ENCODE peak calls at places on chromosomes 7 and 10, in four cellular contexts. One of them, this sample, is unnamed.

GRCh38 chr7:151442776-151443496 is 3.0 kb upstream of the CRYGN start:
- DNase-seq in activated T-helper 1 cell treated with Interleukin-2 at 50 U/mL for 16 hours: no peak
- DNase-seq in AG09319: no peak
- DNase-seq in posterior cingulate gyrus: no peak
- DNase-seq in this sample: no peak

GRCh38 chr7:128041203-128041602 is 10.0 kb upstream of the LRRC4 start:
- DNase-seq in activated T-helper 1 cell treated with Interleukin-2 at 50 U/mL for 16 hours: no peak
- DNase-seq in AG09319: no peak
- DNase-seq in posterior cingulate gyrus: no peak
- DNase-seq in this sample: no peak

GRCh38 chr7:41538810-41539724 is 163.8 kb downstream of the INHBA start:
- DNase-seq in activated T-helper 1 cell treated with Interleukin-2 at 50 U/mL for 16 hours: no peak
- DNase-seq in AG09319: peak; percentile 4
- DNase-seq in posterior cingulate gyrus: no peak
- DNase-seq in this sample: no peak

GRCh38 chr10:129761166-129761565 is 202.9 kb downstream of the EBF3 start:
- DNase-seq in activated T-helper 1 cell treated with Interleukin-2 at 50 U/mL for 16 hours: no peak
- DNase-seq in AG09319: no peak
- DNase-seq in posterior cingulate gyrus: no peak
- DNase-seq in this sample: no peak

GRCh38 chr10:35306852-35307251 is 29.5 kb upstream of the CCNY start:
- DNase-seq in activated T-helper 1 cell treated with Interleukin-2 at 50 U/mL for 16 hours: no peak
- DNase-seq in AG09319: no peak
- DNase-seq in posterior cingulate gyrus: no peak
- DNase-seq in this sample: no peak

GRCh38 chr10:29877798-29878491 is 181.4 kb downstream of the JCAD start:
- DNase-seq in activated T-helper 1 cell treated with Interleukin-2 at 50 U/mL for 16 hours: no peak
- DNase-seq in AG09319: no peak
- DNase-seq in posterior cingulate gyrus: no peak
- DNase-seq in this sample: no peak

GRCh38 chr10:75575940-75576339 is 144.5 kb downstream of the LRMDA start:
- DNase-seq in activated T-helper 1 cell treated with Interleukin-2 at 50 U/mL for 16 hours: no peak
- DNase-seq in AG09319: no peak
- DNase-seq in posterior cingulate gyrus: no peak
- DNase-seq in this sample: no peak

GRCh38 chr7:2164156-2164555 is 68.6 kb downstream of the MAD1L1 start:
- DNase-seq in activated T-helper 1 cell treated with Interleukin-2 at 50 U/mL for 16 hours: no peak
- DNase-seq in AG09319: no peak
- DNase-seq in posterior cingulate gyrus: no peak
- DNase-seq in this sample: no peak

GRCh38 chr7:6121141-6121540 is 90.0 kb downstream of the ANKRD61 start:
- DNase-seq in activated T-helper 1 cell treated with Interleukin-2 at 50 U/mL for 16 hours: no peak
- DNase-seq in AG09319: no peak
- DNase-seq in posterior cingulate gyrus: no peak
- DNase-seq in this sample: no peak

GRCh38 chr7:105246195-105247078 is 142.3 kb downstream of the SRPK2 start:
- DNase-seq in activated T-helper 1 cell treated with Interleukin-2 at 50 U/mL for 16 hours: no peak
- DNase-seq in AG09319: no peak
- DNase-seq in posterior cingulate gyrus: no peak
- DNase-seq in this sample: no peak

GRCh38 chr7:129332354-129333056 is 101.7 kb upstream of the STRIP2 start:
- DNase-seq in activated T-helper 1 cell treated with Interleukin-2 at 50 U/mL for 16 hours: no peak
- DNase-seq in AG09319: peak; percentile 70
- DNase-seq in posterior cingulate gyrus: no peak
- DNase-seq in this sample: no peak

GRCh38 chr7:71558806-71559205 is 426.9 kb downstream of the GALNT17 start:
- DNase-seq in activated T-helper 1 cell treated with Interleukin-2 at 50 U/mL for 16 hours: no peak
- DNase-seq in AG09319: no peak
- DNase-seq in posterior cingulate gyrus: no peak
- DNase-seq in this sample: no peak

GRCh38 chr10:60521974-60522405 is 132.3 kb upstream of the ANK3 start:
- DNase-seq in activated T-helper 1 cell treated with Interleukin-2 at 50 U/mL for 16 hours: no peak
- DNase-seq in AG09319: peak; percentile 18
- DNase-seq in posterior cingulate gyrus: no peak
- DNase-seq in this sample: no peak

GRCh38 chr10:103651783-103652476 is 158.4 kb downstream of the NEURL1 start:
- DNase-seq in activated T-helper 1 cell treated with Interleukin-2 at 50 U/mL for 16 hours: no peak
- DNase-seq in AG09319: no peak
- DNase-seq in posterior cingulate gyrus: no peak
- DNase-seq in this sample: no peak

GRCh38 chr7:103412151-103412550 is 33.9 kb downstream of the SLC26A5 start:
- DNase-seq in activated T-helper 1 cell treated with Interleukin-2 at 50 U/mL for 16 hours: no peak
- DNase-seq in AG09319: no peak
- DNase-seq in posterior cingulate gyrus: no peak
- DNase-seq in this sample: no peak

GRCh38 chr10:109977382-109977806 is 30.4 kb upstream of the ADD3 start:
- DNase-seq in activated T-helper 1 cell treated with Interleukin-2 at 50 U/mL for 16 hours: no peak
- DNase-seq in AG09319: no peak
- DNase-seq in posterior cingulate gyrus: no peak
- DNase-seq in this sample: no peak

GRCh38 chr10:107971411-107971810 is 806.9 kb upstream of the SORCS1 start:
- DNase-seq in activated T-helper 1 cell treated with Interleukin-2 at 50 U/mL for 16 hours: no peak
- DNase-seq in AG09319: no peak
- DNase-seq in posterior cingulate gyrus: no peak
- DNase-seq in this sample: no peak

GRCh38 chr7:22147113-22147512 is 201.4 kb upstream of the CDCA7L start:
- DNase-seq in activated T-helper 1 cell treated with Interleukin-2 at 50 U/mL for 16 hours: no peak
- DNase-seq in AG09319: no peak
- DNase-seq in posterior cingulate gyrus: no peak
- DNase-seq in this sample: no peak

GRCh38 chr7:44974549-44974948 is 4.3 kb downstream of the MYO1G start:
- DNase-seq in activated T-helper 1 cell treated with Interleukin-2 at 50 U/mL for 16 hours: no peak
- DNase-seq in AG09319: no peak
- DNase-seq in posterior cingulate gyrus: no peak
- DNase-seq in this sample: no peak

GRCh38 chr7:130844811-130845580 is 111.0 kb upstream of the KLF14 start:
- DNase-seq in activated T-helper 1 cell treated with Interleukin-2 at 50 U/mL for 16 hours: no peak
- DNase-seq in AG09319: peak; percentile 22
- DNase-seq in posterior cingulate gyrus: no peak
- DNase-seq in this sample: no peak

GRCh38 chr7:103934508-103934907 is 55.0 kb downstream of the RELN start:
- DNase-seq in activated T-helper 1 cell treated with Interleukin-2 at 50 U/mL for 16 hours: no peak
- DNase-seq in AG09319: no peak
- DNase-seq in posterior cingulate gyrus: no peak
- DNase-seq in this sample: no peak